ENCODE peak calls at places on chromosomes 16 and 17, in five cellular contexts. I is NCI-H1417, S is HFFc6, M is AG04450, V is NCI-H2029. H is an unnamed sample.

GRCh38 chr16:719815-720506 is 985 bp upstream of the ANTKMT start:
- DNase-seq in S (no peak), V (peak; percentile 29), M (no peak), I (peak; percentile 47), H (no peak)

GRCh38 chr17:31068291-31068690 is 26.5 kb upstream of the NF1 start:
- DNase-seq in I (peak; percentile 16), S (peak; percentile 47), V (no peak), M (no peak), H (peak; percentile 69)

GRCh38 chr17:32222621-32223020 is 43.0 kb upstream of the RHBDL3 start:
- DNase-seq in S (no peak), M (no peak), V (no peak), I (no peak), H (no peak)

GRCh38 chr17:44024271-44024663 is 9.5 kb upstream of the TMEM101 start:
- DNase-seq in S (no peak), V (peak; percentile 93), M (no peak), I (no peak), H (no peak)

GRCh38 chr16:84673203-84673535 is 24.9 kb downstream of the KLHL36 start:
- DNase-seq in I (no peak), M (no peak), S (no peak), V (no peak), H (no peak)

GRCh38 chr16:10490141-10490540 is 90.3 kb downstream of the EMP2 start:
- DNase-seq in S (no peak), V (no peak), M (no peak), I (no peak), H (no peak)

GRCh38 chr16:78762222-78762621 is 662.8 kb downstream of the WWOX start:
- DNase-seq in V (no peak), I (no peak), M (no peak), S (no peak), H (no peak)

GRCh38 chr17:334974-335481 is 17.6 kb downstream of the RPH3AL start:
- DNase-seq in M (no peak), I (no peak), S (no peak), V (no peak), H (no peak)

GRCh38 chr17:27384261-27384701 is 72.0 kb upstream of the KSR1 start:
- DNase-seq in M (peak; percentile 77), S (peak; percentile 98), I (no peak), V (peak; percentile 6), H (peak; percentile 39)

GRCh38 chr17:41965694-41966375 is 760 bp upstream of the CNP start:
- DNase-seq in M (no peak), I (peak; percentile 88), V (peak; percentile 89), S (peak; percentile 25), H (peak; percentile 23)

GRCh38 chr16:12815361-12815760 is 11.7 kb upstream of the CPPED1 start:
- DNase-seq in V (no peak), I (no peak), S (no peak), M (no peak), H (no peak)

GRCh38 chr16:2239231-2239675 is 3.0 kb downstream of the DNASE1L2 start:
- DNase-seq in M (no peak), V (no peak), S (no peak), I (no peak), H (no peak)

GRCh38 chr17:28711723-28712036 is at the start of gene PROCA1:
- DNase-seq in I (no peak), V (no peak), S (no peak), M (no peak), H (no peak)

GRCh38 chr17:13597723-13598347 is 3.9 kb downstream of the HS3ST3A1 start:
- DNase-seq in M (no peak), I (no peak), S (peak; percentile 54), V (no peak), H (peak; percentile 58)

GRCh38 chr16:75534560-75535205 is 1.2 kb downstream of the CHST5 start:
- DNase-seq in S (no peak), M (no peak), V (no peak), I (no peak), H (no peak)